ENCODE peak calls at places on chromosomes 1 and 21, in five cellular contexts. G, A, Q, X and Z are unnamed samples.

GRCh38 chr1:21585037-21585436 is 75.8 kb downstream of the ALPL start:
- DNase-seq in G (no peak), A (no peak), Q (no peak), X (no peak), Z (no peak)

GRCh38 chr1:201594575-201595245 is 55.8 kb downstream of the NAV1 start:
- DNase-seq in G (peak), A (no peak), Q (peak), X (peak), Z (peak)

GRCh38 chr21:32962286-32962685 is 63.4 kb upstream of the OLIG2 start:
- DNase-seq in G (no peak), A (no peak), Q (no peak), X (no peak), Z (peak)

GRCh38 chr1:207868252-207868768 is 42.6 kb downstream of the CD34 start:
- DNase-seq in G (peak), A (no peak), Q (peak), X (peak), Z (peak)

GRCh38 chr1:236413688-236414087 is 19.6 kb downstream of the EDARADD start:
- DNase-seq in G (no peak), A (no peak), Q (no peak), X (no peak), Z (no peak)

GRCh38 chr1:219659682-219660081 is 46.8 kb upstream of the ZC3H11B start:
- DNase-seq in G (peak), A (no peak), Q (peak), X (no peak), Z (no peak)

GRCh38 chr1:43653339-43653738 is 3.4 kb downstream of the KDM4A start:
- DNase-seq in G (peak), A (no peak), Q (peak), X (peak), Z (peak)

GRCh38 chr1:225349826-225350225 is 78.0 kb downstream of the LBR start:
- DNase-seq in G (no peak), A (no peak), Q (no peak), X (no peak), Z (no peak)

GRCh38 chr1:156744344-156744743 is 3.5 kb upstream of the MRPL24 start:
- DNase-seq in G (no peak), A (no peak), Q (no peak), X (no peak), Z (no peak)

GRCh38 chr1:155012052-155012546 is 9.5 kb downstream of the ZBTB7B start:
- DNase-seq in G (peak), A (peak), Q (peak), X (peak), Z (peak)

GRCh38 chr1:222454196-222454595 is 93.7 kb downstream of the HHIPL2 start:
- DNase-seq in G (peak), A (no peak), Q (no peak), X (no peak), Z (no peak)

GRCh38 chr1:186762653-186763052 is 66.1 kb upstream of the PLA2G4A start:
- DNase-seq in G (no peak), A (no peak), Q (no peak), X (no peak), Z (no peak)

GRCh38 chr1:245829194-245829593 is 674.4 kb downstream of the KIF26B start:
- DNase-seq in G (no peak), A (no peak), Q (no peak), X (no peak), Z (no peak)

GRCh38 chr1:21816602-21817302 is 4.7 kb downstream of the LDLRAD2 start:
- DNase-seq in G (peak), A (peak), Q (no peak), X (peak), Z (no peak)

GRCh38 chr1:113036639-113037321 is 36.2 kb upstream of the LRIG2 start:
- DNase-seq in G (peak), A (no peak), Q (no peak), X (no peak), Z (no peak)

GRCh38 chr1:109047339-109047738 is 5.4 kb upstream of the WDR47 start:
- DNase-seq in G (no peak), A (no peak), Q (no peak), X (no peak), Z (no peak)

GRCh38 chr1:157678721-157679120 is 21.8 kb downstream of the FCRL3 start:
- DNase-seq in G (no peak), A (no peak), Q (no peak), X (no peak), Z (no peak)

GRCh38 chr1:193537266-193538003 is 351.0 kb upstream of the B3GALT2 start:
- DNase-seq in G (no peak), A (no peak), Q (no peak), X (no peak), Z (no peak)

GRCh38 chr21:34885636-34886553 is 163.2 kb downstream of the RUNX1 start:
- DNase-seq in G (peak), A (no peak), Q (peak), X (peak), Z (peak)

DNA sequence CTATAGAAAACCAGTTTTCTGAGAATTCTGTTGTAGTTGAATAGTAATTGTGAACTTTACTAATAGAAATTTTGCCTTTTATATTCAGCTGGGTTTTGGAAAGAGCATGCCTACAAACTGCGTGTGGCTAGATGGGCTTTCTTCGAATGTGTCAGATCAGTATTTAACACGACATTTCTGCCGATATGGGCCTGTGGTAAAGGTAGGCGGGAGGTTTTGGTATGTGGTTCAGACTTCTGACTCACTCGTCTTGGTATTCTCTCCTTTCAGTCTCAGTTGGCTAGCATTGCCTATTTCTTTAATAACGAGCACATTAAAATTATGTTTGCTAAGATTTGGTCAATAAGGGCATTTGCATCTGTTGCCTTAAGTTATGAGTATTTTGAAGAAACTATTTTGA is 56.6 kb downstream of the ZBTB17 start:
- DNase-seq in G (peak), A (no peak), Q (no peak), X (no peak), Z (no peak)
- TF ChIP-seq EZH2phosphoT487 in G (peak), A (no peak), Q (no peak), X (no peak), Z (no peak)

DNA sequence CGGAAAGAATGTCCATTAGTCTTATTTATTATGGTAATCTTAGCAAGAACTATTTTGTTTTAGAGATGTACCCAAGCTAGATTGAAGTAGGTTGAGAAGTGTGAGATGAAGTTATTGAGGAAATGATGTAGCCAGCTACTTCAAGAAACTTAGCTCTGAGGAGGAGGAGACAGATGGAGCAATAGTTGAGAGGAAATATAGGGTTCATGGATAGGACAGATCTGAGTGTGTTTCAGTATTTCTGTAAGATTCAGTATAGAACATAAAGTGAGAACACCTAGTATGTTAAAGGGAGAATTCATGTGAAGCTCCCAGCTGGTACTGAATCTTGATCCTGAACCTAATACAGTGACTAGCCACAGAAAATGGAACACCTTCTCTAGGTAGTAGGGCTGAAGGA is 28.9 kb downstream of the TSNAX start:
- DNase-seq in G (no peak), A (no peak), Q (no peak), X (no peak), Z (no peak)
- TF ChIP-seq EZH2phosphoT487 in G (no peak), A (no peak), Q (no peak), X (no peak), Z (no peak)

DNA sequence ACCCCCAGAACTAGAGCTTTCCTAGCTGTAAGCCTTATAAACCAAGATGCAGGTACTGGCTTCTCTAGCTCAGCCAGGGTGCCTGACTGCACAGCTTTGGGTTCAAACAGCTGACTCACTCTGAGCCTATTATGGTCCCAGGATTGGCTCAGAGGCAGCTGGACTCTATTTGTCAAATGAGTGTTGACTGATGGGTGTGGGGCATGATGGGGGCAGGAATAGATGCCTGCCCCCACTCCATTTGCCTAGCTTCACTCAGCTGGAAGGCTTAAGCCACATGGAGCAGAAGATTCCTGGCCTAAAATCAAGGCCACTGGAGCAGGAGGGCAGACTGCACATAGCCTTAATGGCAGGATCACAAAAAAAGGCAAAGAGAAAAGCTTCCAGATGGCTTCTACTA is 90.5 kb downstream of the PIK3R3 start:
- DNase-seq in G (no peak), A (no peak), Q (no peak), X (no peak), Z (no peak)
- TF ChIP-seq EZH2phosphoT487 in G (no peak), A (no peak), Q (no peak), X (no peak), Z (no peak)

DNA sequence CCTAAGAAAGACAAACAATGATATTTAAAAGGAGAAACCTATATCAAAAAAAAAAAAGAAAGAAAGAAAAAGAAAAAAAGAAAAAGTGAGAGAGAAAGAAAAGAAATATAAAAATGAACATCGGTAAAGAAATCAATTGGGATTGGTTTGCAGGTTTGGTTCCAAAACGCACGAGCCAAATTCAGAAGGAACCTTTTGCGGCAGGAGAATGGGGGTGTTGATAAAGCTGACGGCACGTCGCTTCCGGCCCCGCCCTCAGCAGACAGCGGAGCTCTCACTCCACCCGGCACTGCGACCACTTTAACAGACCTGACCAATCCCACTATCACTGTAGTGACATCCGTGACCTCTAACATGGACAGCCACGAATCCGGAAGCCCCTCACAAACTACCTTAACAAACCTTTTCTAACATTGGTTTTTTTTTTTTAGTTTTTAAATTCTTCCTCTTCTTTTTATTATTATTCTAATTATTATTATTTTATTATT is 11.7 kb downstream of the LHX9 start:
- DNase-seq in G (no peak), A (no peak), Q (peak), X (no peak), Z (peak)
- TF ChIP-seq EZH2phosphoT487 in G (no peak), A (no peak), Q (no peak), X (no peak), Z (no peak)

GRCh38 chr1:183185941-183186490 is at the start of gene LAMC2:
- DNase-seq in G (no peak), A (peak), Q (peak), X (peak), Z (peak)
- TF ChIP-seq EZH2phosphoT487 in G (no peak), A (no peak), Q (no peak), X (no peak), Z (no peak)

DNA sequence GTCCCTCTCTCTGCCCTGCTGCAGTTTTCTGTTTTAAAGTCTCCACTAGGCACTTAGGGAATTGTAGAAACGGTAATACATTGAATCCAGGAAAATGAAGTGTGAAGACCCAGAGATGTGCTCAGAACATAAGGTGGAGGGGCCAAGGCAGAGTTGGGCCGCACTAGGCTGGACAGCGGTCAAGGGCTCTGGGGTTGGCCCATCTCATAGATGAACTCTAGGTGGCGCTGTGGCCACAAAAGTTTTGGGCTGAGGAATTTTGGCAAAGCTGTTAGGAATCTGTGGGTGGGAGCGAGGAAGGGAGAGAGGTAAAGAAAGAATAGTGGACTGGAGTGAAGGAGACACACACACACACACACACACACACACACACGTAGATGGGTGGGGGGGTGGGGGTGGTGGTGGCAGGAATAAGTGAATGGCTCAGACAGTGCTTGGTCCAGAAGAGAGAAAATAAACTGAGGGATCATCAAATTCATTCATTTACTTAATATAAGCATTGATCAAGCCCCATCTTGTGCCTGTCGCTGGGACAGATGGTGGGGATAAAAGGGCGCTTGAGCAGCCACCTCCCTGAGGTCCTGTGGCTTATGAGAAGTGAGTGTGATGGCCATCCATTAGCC is 258.5 kb downstream of the TRABD2B start:
- DNase-seq in G (peak), A (no peak), Q (peak), X (peak), Z (peak)
- TF ChIP-seq EZH2phosphoT487 in G (no peak), A (no peak), Q (no peak), X (no peak), Z (no peak)

DNA sequence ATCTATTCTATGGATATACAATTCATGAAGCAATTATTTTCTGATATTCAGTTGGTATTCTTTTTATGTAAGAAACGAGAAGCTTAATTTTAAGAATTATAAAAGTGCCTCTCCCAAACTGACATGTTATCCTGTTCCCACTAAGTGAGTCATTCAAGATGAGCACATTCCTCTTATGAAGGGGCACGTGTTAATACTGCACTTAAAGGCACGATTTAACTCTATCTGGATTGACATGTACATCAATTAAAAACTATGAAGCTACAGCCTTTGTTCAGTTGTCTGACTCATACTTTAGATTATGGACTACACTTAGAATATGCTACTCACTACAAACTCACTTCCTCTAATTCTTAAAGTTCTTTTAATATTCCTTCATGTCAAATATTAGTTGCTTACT is 111.6 kb downstream of the CYYR1 start:
- DNase-seq in G (peak), A (no peak), Q (no peak), X (no peak), Z (no peak)
- TF ChIP-seq EZH2phosphoT487 in G (no peak), A (no peak), Q (no peak), X (no peak), Z (no peak)

DNA sequence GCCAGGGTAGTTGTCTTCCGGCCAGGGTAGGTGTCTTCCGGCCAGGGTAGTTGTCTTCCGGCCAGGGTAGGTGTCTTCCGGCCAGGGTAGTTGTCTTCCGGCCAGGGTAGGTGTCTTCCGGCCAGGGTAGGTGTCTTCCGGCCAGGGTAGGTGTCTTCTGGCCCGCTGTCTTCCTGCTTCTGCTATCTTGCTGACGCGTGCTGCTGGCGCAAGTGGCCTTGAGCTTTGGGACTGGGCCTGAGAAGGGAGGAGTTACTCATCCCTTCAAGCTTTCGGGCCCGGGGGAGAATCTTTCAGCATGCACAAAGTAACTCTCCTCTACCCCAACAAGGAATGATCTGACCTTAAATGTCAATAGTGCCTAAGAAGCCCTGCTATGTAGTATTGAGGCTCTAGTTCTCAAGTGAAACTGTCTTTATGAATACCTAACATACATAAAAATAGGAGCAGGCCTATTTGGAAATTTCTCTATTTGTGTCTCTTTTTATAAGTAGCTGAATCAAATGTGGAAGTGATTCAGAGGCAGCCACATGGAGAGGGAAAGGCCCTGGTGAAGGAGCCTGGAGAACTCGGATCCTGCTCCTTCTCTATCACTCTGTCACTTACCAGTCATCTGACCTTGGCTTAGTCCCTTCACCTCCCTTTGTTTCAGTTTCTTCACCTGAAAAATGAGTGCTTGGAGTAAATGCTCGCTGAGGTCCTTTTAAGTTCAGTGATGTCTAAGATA is 65.6 kb downstream of the RGL1 start:
- DNase-seq in G (peak), A (no peak), Q (no peak), X (no peak), Z (no peak)
- TF ChIP-seq EZH2phosphoT487 in G (no peak), A (no peak), Q (no peak), X (no peak), Z (no peak)